ENCODE peak calls at places on chromosomes 1 and 21, in four cellular contexts. W is HL-60, H is K562, M is GM12878. J is an unnamed sample.

GRCh38 chr1:22773981-22774471 is 63.4 kb downstream of the EPHB2 start:
- DNase-seq in W (no peak), H (no peak), M (no peak), J (no peak)

GRCh38 chr1:2168535-2168934 is 26.0 kb downstream of the FAAP20 start:
- DNase-seq in W (no peak), H (no peak), M (no peak), J (no peak)

GRCh38 chr1:12552951-12553921 is 64.8 kb downstream of the DHRS3 start:
- DNase-seq in W (no peak), H (no peak), M (no peak), J (no peak)

GRCh38 chr1:206890125-206890637 is 7.1 kb upstream of the IL24 start:
- DNase-seq in W (no peak), H (no peak), M (no peak), J (no peak)

GRCh38 chr1:16006552-16007485 is 2.8 kb downstream of the SRARP start:
- DNase-seq in W (no peak), H (peak), M (peak), J (no peak)

GRCh38 chr1:180953291-180953747 is 40.6 kb downstream of the KIAA1614 start:
- DNase-seq in W (no peak), H (no peak), M (no peak), J (no peak)

GRCh38 chr1:63718464-63719075 is 55.2 kb upstream of the ROR1 start:
- DNase-seq in W (no peak), H (no peak), M (no peak), J (no peak)

GRCh38 chr21:25637846-25638245 is 1.2 kb upstream of the JAM2 start:
- DNase-seq in W (no peak), H (no peak), M (no peak), J (no peak)

GRCh38 chr1:210025870-210026269 is 87.9 kb downstream of the SYT14 start:
- DNase-seq in W (no peak), H (no peak), M (no peak), J (no peak)

GRCh38 chr1:162069334-162070093 is at the start of gene NOS1AP:
- DNase-seq in W (peak), H (peak), M (no peak), J (peak)

GRCh38 chr21:37886120-37886519 is 30.1 kb downstream of the KCNJ6 start:
- DNase-seq in W (no peak), H (no peak), M (no peak), J (no peak)

GRCh38 chr1:29590583-29591555 is 354.5 kb downstream of the PTPRU start:
- DNase-seq in W (no peak), H (no peak), M (no peak), J (no peak)

GRCh38 chr1:216847385-216848036 is 124.3 kb upstream of the ESRRG start:
- DNase-seq in W (no peak), H (no peak), M (no peak), J (no peak)

GRCh38 chr1:2304921-2305681 is 77.0 kb downstream of the SKI start:
- DNase-seq in W (no peak), H (no peak), M (no peak), J (no peak)

GRCh38 chr1:17204546-17205440 is at the start of gene PADI1:
- DNase-seq in W (no peak), H (no peak), M (no peak), J (no peak)

GRCh38 chr1:55286851-55287602 is 71.9 kb upstream of the USP24 start:
- DNase-seq in W (no peak), H (no peak), M (no peak), J (no peak)

GRCh38 chr1:65581120-65581519 is 160.7 kb downstream of the LEPR start:
- DNase-seq in W (no peak), H (no peak), M (no peak), J (no peak)

GRCh38 chr21:38505654-38506523 is 7.6 kb upstream of the ERG start:
- DNase-seq in W (peak), H (peak), M (no peak), J (peak)

GRCh38 chr1:119713538-119714456 is 2.1 kb downstream of the PHGDH start:
- DNase-seq in W (peak), H (no peak), M (no peak), J (no peak)

GRCh38 chr21:34795152-34796141 is 126.7 kb downstream of the CLIC6 start:
- DNase-seq in W (no peak), H (no peak), M (no peak), J (no peak)

GRCh38 chr1:108050134-108050533 is 85.2 kb upstream of the VAV3 start:
- DNase-seq in W (peak), H (no peak), M (no peak), J (no peak)

GRCh38 chr1:215807218-215807617 is 240.1 kb downstream of the KCTD3 start:
- DNase-seq in W (no peak), H (no peak), M (no peak), J (no peak)

GRCh38 chr1:186813420-186813819 is 15.3 kb upstream of the PLA2G4A start:
- DNase-seq in W (no peak), H (no peak), M (no peak), J (no peak)

GRCh38 chr1:215833936-215834729 is 267.0 kb downstream of the KCTD3 start:
- DNase-seq in W (no peak), H (no peak), M (no peak), J (no peak)

GRCh38 chr1:167207940-167208623 is 12.6 kb upstream of the POU2F1 start:
- DNase-seq in W (no peak), H (no peak), M (no peak), J (no peak)

GRCh38 chr21:33268736-33269441 is 2.7 kb downstream of the IL10RB start:
- DNase-seq in W (no peak), H (no peak), M (peak), J (peak)

GRCh38 chr1:33563702-33564101 is 91.3 kb downstream of the ZSCAN20 start:
- DNase-seq in W (no peak), H (no peak), M (no peak), J (no peak)

GRCh38 chr1:28718601-28719331 is 18.0 kb upstream of the YTHDF2 start:
- DNase-seq in W (no peak), H (peak), M (no peak), J (no peak)

GRCh38 chr1:85553936-85554335 is 26.6 kb upstream of the CCN1 start:
- DNase-seq in W (no peak), H (no peak), M (no peak), J (no peak)

GRCh38 chr1:195951313-195951712 is 656.9 kb downstream of the KCNT2 start:
- DNase-seq in W (no peak), H (no peak), M (no peak), J (no peak)

GRCh38 chr1:1857096-1857703 is 33.7 kb downstream of the GNB1 start:
- DNase-seq in W (no peak), H (no peak), M (no peak), J (no peak)

GRCh38 chr21:41753001-41753725 is 13.7 kb downstream of the RIPK4 start:
- DNase-seq in W (no peak), H (no peak), M (no peak), J (no peak)

GRCh38 chr1:220391426-220391825 is 119.2 kb upstream of the RAB3GAP2 start:
- DNase-seq in W (no peak), H (no peak), M (no peak), J (no peak)

GRCh38 chr1:208233546-208233945 is 10.6 kb downstream of the PLXNA2 start:
- DNase-seq in W (no peak), H (no peak), M (no peak), J (no peak)

GRCh38 chr1:62012821-62013220 is 181.8 kb upstream of the L1TD1 start:
- DNase-seq in W (no peak), H (no peak), M (no peak), J (no peak)

GRCh38 chr1:208479435-208479834 is 235.3 kb upstream of the PLXNA2 start:
- DNase-seq in W (no peak), H (no peak), M (no peak), J (no peak)

GRCh38 chr1:112575154-112575804 is 43.7 kb downstream of the ST7L start:
- DNase-seq in W (no peak), H (peak), M (no peak), J (no peak)

GRCh38 chr1:115118086-115118485 is 28.8 kb upstream of the TSPAN2 start:
- DNase-seq in W (no peak), H (no peak), M (no peak), J (no peak)

GRCh38 chr1:115118596-115118995 is 29.3 kb upstream of the TSPAN2 start:
- DNase-seq in W (no peak), H (no peak), M (no peak), J (no peak)

GRCh38 chr1:115117303-115117702 is 28.0 kb upstream of the TSPAN2 start:
- DNase-seq in W (no peak), H (no peak), M (no peak), J (no peak)

GRCh38 chr1:115115521-115116161 is 26.3 kb upstream of the TSPAN2 start:
- DNase-seq in W (no peak), H (no peak), M (no peak), J (no peak)

DNA sequence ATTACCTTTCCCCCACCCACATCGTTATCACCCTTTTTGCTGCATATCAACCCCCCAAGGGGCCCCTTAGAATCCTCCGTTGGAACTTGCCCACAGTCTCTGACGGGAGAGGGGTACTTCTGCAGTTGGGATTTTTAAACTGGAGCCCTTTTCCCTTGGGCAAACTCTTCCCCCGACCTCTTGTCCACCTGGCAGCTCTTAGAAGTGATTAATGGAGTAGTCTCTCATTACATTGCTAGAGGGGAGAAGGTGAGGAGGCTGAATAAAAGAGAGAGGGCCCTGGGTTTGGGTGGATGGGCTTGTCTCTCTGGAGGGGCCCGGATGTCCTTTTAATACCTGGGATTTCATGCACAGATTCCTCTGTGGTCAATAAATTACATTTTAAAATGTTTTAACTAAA is 27.2 kb upstream of the TSPAN2 start:
- DNase-seq in W (no peak), H (no peak), M (no peak), J (no peak)
- TF ChIP-seq SPI1 in W (no peak), H (no peak), M (no peak), J (no peak)

DNA sequence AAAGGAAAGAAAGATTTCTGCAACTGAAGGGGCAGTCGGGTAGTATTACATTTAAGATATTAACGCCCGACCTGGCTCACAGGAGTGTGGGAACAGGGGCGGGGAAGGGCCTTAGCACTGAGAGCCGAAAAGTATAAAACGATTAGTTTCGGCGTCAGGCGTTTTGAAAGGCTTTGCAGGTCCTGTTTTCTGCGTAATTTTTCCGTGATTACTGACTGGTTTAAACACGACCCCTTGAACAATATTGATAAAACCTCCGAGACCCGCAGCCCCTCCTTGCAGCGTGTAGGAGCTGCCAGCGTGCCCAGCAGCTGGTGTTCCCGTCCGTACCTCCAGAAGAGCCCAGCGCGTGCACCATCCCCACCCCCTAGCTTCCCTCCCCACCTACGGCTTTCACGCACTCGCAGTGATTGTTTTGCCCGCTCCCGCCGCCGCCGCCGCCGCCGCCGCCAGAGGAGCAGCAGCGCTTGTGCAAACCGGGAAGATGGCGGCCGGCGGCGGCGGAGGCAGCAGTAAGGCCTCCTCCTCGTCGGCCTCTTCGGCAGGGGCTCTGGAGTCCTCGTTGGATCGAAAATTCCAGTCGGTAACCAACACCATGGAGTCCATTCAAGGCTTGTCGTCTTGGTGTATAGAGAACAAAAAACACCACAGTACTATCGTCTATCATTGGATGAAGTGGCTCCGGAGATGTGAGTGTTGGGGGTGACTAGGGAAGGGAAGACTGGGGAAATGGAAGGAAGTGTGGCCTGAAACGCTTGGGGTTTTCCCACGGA is 470 bp downstream of the RPRD2 start:
- DNase-seq in W (peak), H (peak), M (no peak), J (peak)
- TF ChIP-seq POLR2AphosphoS5 in W (peak), H (peak), M (peak), J (peak)

DNA sequence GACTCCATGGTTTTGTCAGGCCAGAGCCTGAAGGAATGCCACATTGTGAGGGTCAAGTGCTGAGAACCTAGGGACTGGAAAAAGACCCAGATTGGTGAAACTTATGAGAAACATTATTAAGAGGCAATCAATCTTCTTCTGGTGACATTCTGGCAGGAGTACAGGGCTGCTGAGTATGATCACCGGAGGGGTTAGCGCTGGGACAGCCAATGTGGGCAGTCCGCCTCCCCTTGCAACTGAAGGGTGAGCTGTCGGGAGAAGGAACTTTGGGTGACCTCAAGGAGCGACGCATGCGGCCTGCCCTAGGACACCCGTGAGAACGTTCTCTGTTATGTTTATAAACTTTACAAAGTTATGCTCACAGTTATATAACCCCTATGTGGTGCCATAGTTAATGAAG is 429.0 kb downstream of the LMO4 start:
- DNase-seq in W (no peak), H (no peak), M (no peak), J (no peak)
- TF ChIP-seq SPI1 in W (no peak), H (no peak), M (no peak), J (no peak)

GRCh38 chr1:175268720-175269119 is 76.1 kb upstream of the KIAA0040 start:
- DNase-seq in W (no peak), H (no peak), M (no peak), J (no peak)

GRCh38 chr1:175272361-175272760 is 79.8 kb upstream of the KIAA0040 start:
- DNase-seq in W (no peak), H (no peak), M (no peak), J (no peak)

GRCh38 chr1:175269151-175269550 is 76.6 kb upstream of the KIAA0040 start:
- DNase-seq in W (no peak), H (no peak), M (no peak), J (no peak)

GRCh38 chr1:175267716-175268416 is 75.3 kb upstream of the KIAA0040 start:
- DNase-seq in W (no peak), H (no peak), M (no peak), J (no peak)

GRCh38 chr1:175270361-175270760 is 77.8 kb upstream of the KIAA0040 start:
- DNase-seq in W (no peak), H (no peak), M (no peak), J (no peak)
- TF ChIP-seq POLR2AphosphoS5 in W (no peak), H (no peak), M (no peak), J (no peak)

DNA sequence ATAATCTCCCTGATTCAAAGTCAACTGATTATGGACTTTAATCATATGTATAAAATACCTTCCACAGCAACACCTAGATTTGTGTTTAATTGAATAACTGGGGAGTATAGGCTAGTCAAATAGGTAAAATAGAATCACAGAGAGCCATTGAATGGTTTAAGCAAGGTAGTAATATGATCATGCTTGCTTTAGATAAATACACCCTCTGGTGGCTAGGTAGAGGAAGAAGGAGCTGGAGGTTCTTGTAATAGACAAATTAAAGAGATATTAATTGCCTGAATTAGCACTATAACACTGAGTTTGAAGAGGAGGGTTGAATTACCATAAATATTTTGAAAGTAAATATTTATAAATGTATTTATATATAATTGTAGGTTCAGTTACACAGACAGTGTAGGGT is 40.3 kb downstream of the DIRAS3 start:
- DNase-seq in W (no peak), H (no peak), M (no peak), J (no peak)
- TF ChIP-seq SPI1 in W (no peak), H (no peak), M (no peak), J (no peak)

GRCh38 chr1:201502511-201502857 is 4.4 kb downstream of the CSRP1 start:
- DNase-seq in W (no peak), H (no peak), M (no peak), J (no peak)
- TF ChIP-seq POLR2AphosphoS5 in W (no peak), H (no peak), M (no peak), J (no peak)

GRCh38 chr1:6247651-6248050 is 3.7 kb downstream of the HES3 start:
- DNase-seq in W (no peak), H (no peak), M (no peak), J (no peak)

GRCh38 chr1:6248161-6248776 is 4.3 kb downstream of the HES3 start:
- DNase-seq in W (no peak), H (no peak), M (no peak), J (no peak)

GRCh38 chr1:6251233-6251632 is 7.3 kb downstream of the HES3 start:
- DNase-seq in W (no peak), H (no peak), M (no peak), J (no peak)

GRCh38 chr1:6249732-6250689 is 6.0 kb downstream of the HES3 start:
- DNase-seq in W (no peak), H (peak), M (no peak), J (no peak)

GRCh38 chr1:6248798-6249731 is 5.1 kb downstream of the HES3 start:
- DNase-seq in W (no peak), H (peak), M (no peak), J (no peak)
- TF ChIP-seq SPI1 in W (no peak), H (no peak), M (no peak), J (no peak)

GRCh38 chr21:45591619-45592207 is 49.5 kb upstream of the SLC19A1 start:
- DNase-seq in W (no peak), H (no peak), M (no peak), J (no peak)
- TF ChIP-seq POLR2AphosphoS5 in W (no peak), H (no peak), M (no peak), J (no peak)

J was measured in GM12891.